ENCODE peak calls at places on chromosomes 3 and 15, in five cellular contexts. Z is cardiac fibroblast, V is fibroblast of mammary gland, H is lower leg skin, E is HL-60. W is an unnamed sample.

GRCh38 chr15:92273286-92273685 is 120.4 kb upstream of the ST8SIA2 start:
- DNase-seq in Z (no peak), V (no peak), H (no peak), E (no peak), W (no peak)

GRCh38 chr3:65714138-65714537 is 324.6 kb downstream of the MAGI1 start:
- DNase-seq in Z (peak), V (peak), H (no peak), E (no peak), W (peak)

GRCh38 chr15:71290002-71290401 is 174.7 kb downstream of the THSD4 start:
- DNase-seq in Z (no peak), V (no peak), H (no peak), E (no peak), W (no peak)

GRCh38 chr15:55194246-55194645 is 2.5 kb downstream of the RSL24D1 start:
- DNase-seq in Z (no peak), V (peak), H (no peak), E (no peak), W (no peak)

GRCh38 chr3:52827866-52828376 is 2.6 kb downstream of the ITIH4 start:
- DNase-seq in Z (no peak), V (no peak), H (no peak), E (no peak), W (no peak)

GRCh38 chr15:50506121-50506520 is 40.3 kb downstream of the USP50 start:
- DNase-seq in Z (no peak), V (no peak), H (no peak), E (no peak), W (no peak)

GRCh38 chr15:73389971-73390544 is 21.3 kb upstream of the HCN4 start:
- DNase-seq in Z (no peak), V (peak), H (no peak), E (no peak), W (no peak)

GRCh38 chr15:73985101-73985873 is 6.8 kb downstream of the STOML1 start:
- DNase-seq in Z (no peak), V (peak), H (no peak), E (no peak), W (peak)

GRCh38 chr3:47475029-47475569 is 642 bp downstream of the SCAP start:
- DNase-seq in Z (no peak), V (peak), H (no peak), E (no peak), W (peak)

GRCh38 chr3:136332776-136333175 is 82.6 kb downstream of the PCCB start:
- DNase-seq in Z (peak), V (peak), H (no peak), E (no peak), W (peak)

GRCh38 chr15:90553248-90553745 is 23.6 kb downstream of the CRTC3 start:
- DNase-seq in Z (peak), V (peak), H (peak), E (no peak), W (peak)

GRCh38 chr3:111368061-111368460 is 173.9 kb upstream of the CD96 start:
- DNase-seq in Z (no peak), V (no peak), H (no peak), E (no peak), W (peak)

GRCh38 chr3:47885168-47885567 is 82.2 kb downstream of the DHX30 start:
- DNase-seq in Z (no peak), V (no peak), H (no peak), E (no peak), W (no peak)

GRCh38 chr3:117751691-117752090 is 1042.1 kb downstream of the TUSC7 start:
- DNase-seq in Z (no peak), V (no peak), H (no peak), E (no peak), W (no peak)

GRCh38 chr15:40854161-40854560 is 10.3 kb downstream of the SPINT1 start:
- DNase-seq in Z (no peak), V (no peak), H (no peak), E (no peak), W (no peak)

GRCh38 chr3:96347289-96347688 is 467.1 kb upstream of the EPHA6 start:
- DNase-seq in Z (no peak), V (no peak), H (no peak), E (no peak), W (no peak)

GRCh38 chr15:29138260-29138659 is 131.4 kb downstream of the NSMCE3 start:
- DNase-seq in Z (no peak), V (no peak), H (no peak), E (no peak), W (no peak)

GRCh38 chr3:182814419-182815160 is 21.3 kb downstream of the ATP11B start:
- DNase-seq in Z (no peak), V (peak), H (no peak), E (no peak), W (no peak)

DNA sequence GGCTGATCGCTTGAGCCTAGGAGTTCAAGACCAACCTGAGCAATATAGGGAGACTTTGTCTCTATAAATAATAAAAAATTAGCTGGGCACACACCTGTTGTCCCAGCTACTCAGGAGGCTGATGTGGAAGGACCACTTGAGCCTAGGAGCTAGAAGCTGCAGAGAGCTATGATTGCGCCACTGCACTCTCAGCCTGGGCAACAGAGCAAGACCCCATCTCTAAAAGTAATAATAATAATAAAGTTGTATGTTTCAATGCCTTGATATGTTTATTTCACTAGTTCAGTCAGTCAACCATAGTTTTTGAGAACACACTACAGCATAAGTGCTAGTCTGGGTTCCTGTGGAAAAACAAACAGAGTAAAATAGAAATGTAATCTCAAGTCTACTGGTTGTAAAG is 36.5 kb downstream of the IGF2BP2 start:
- DNase-seq in Z (no peak), V (no peak), H (no peak), E (no peak), W (no peak)
- H3K4me3 ChIP-seq in Z (no peak), V (no peak), H (no peak), E (no peak), W (no peak)

DNA sequence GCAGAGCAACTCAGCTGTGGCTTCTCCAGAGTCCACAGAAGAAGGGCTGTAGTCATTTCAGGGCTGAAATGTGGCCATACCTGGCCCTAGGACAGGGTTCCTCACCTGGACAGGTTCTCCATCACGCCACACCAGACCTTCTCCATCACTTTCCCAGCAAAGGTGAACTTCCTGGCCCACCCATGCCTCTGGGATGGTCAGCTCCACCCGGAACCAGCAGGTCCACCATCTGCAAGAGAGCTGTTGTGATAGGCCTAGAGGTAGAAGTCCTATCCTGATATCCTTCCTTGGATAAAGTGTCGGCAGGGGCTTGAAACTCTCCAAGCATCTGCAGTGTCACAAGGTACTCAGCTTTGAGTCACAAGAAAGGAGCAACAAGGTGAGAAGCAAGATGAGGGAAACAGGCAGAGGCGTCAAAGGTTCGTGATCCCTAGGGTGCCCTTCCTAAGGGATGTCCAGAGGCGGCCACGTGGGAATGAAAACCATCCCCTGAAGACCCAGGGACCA is 948 bp downstream of the MAN2C1 start:
- DNase-seq in Z (no peak), V (no peak), H (no peak), E (no peak), W (no peak)
- TF ChIP-seq CTCF in Z (no peak), V (no peak), H (peak), E (no peak), W (no peak)

DNA sequence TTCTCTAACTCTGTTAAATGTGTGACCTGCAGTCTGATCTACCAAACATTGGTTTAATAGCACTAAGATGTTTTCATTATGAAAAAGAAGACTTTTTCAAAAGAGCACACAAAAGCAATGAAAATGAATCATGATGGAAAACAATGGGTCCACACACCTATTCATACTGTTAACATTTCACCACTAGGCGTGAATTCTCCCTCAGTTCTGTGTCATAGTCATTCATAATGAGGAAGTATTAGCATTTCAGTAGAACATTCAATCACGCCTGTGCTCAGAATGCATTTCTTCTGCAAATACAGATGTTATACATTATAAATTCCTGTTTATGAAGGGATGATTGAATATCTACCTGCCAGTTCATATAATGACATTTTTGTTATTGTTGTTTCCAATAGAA is 35.9 kb downstream of the EIF4E3 start:
- DNase-seq in Z (no peak), V (no peak), H (no peak), E (no peak), W (no peak)
- H3K4me3 ChIP-seq in Z (no peak), V (no peak), H (no peak), E (no peak), W (no peak)

DNA sequence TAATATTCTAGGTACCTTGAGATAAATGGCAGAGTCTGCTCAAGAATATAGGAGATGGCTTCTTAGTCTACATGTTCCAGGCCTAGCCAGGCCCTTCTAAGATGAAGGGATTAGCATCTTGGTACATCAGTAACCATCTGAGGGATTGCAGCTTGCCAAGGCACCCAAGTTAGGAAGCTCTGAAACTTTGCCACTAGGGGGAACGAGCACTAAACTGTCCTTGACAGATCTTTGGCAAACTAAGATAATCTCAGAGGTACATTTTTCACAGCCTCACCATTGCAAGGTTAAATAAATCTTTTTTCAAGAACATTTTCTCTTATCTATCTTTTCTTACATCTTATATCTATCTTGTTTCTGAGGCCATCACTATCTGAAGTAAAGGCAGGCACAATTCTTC is 351.2 kb downstream of the RAP2B start:
- DNase-seq in Z (peak), V (peak), H (no peak), E (no peak), W (peak)
- TF ChIP-seq CTCF in Z (peak), V (peak), H (no peak), E (no peak), W (peak)

DNA sequence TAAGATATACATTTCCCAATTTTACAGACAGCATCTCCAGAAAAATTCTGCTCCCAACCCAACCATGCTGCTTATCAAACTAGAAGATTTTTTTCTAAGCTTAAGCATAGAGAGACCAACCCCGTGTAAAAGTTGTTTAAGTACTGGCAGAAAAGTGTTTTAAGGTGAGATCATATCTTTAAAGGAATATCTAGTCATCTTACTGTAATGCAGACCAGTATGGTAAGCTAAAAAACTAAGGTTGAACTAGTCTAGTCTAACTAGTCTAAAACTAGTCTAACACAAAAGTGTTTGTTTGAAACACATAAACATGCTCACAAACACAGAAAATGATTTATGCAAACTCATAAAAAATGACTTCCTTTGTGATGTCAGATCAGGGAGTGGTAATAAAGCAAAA is 10.2 kb downstream of the MYO5A start:
- DNase-seq in Z (no peak), V (no peak), H (no peak), E (no peak), W (no peak)
- H3K4me3 ChIP-seq in Z (no peak), V (no peak), H (no peak), E (no peak), W (no peak)

GRCh38 chr3:151265866-151266265 is 12.5 kb downstream of the P2RY14 start:
- DNase-seq in Z (no peak), V (no peak), H (no peak), E (peak), W (no peak)
- TF ChIP-seq CTCF in Z (no peak), V (no peak), H (no peak), E (no peak), W (no peak)

DNA sequence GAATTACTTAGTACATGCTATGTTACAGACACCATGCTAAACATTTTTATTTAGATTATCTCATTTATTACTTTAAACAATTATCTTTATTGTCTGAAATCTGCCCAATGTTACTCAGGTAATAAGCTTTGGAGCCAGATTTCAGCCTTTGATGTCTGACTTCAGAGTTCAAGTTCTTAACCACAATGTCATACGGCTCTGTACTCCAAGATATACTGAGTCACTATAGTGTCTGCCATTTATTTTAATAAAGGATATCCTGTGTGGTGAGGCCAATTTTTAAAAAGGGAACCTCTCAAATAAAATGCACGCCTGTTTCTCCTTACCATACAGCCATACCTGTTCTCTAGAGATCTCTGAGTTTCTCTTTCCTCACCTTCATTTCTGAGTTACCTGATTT is 193.1 kb downstream of the EPHA3 start:
- DNase-seq in Z (no peak), V (peak), H (no peak), E (no peak), W (no peak)
- H3K4me3 ChIP-seq in Z (no peak), V (no peak), H (no peak), E (no peak), W (no peak)

GRCh38 chr3:126746395-126747177 is 42.5 kb downstream of the CHCHD6 start:
- DNase-seq in Z (peak), V (peak), H (no peak), E (no peak), W (peak)
- TF ChIP-seq CTCF in Z (peak), V (no peak), H (no peak), E (no peak), W (no peak)

DNA sequence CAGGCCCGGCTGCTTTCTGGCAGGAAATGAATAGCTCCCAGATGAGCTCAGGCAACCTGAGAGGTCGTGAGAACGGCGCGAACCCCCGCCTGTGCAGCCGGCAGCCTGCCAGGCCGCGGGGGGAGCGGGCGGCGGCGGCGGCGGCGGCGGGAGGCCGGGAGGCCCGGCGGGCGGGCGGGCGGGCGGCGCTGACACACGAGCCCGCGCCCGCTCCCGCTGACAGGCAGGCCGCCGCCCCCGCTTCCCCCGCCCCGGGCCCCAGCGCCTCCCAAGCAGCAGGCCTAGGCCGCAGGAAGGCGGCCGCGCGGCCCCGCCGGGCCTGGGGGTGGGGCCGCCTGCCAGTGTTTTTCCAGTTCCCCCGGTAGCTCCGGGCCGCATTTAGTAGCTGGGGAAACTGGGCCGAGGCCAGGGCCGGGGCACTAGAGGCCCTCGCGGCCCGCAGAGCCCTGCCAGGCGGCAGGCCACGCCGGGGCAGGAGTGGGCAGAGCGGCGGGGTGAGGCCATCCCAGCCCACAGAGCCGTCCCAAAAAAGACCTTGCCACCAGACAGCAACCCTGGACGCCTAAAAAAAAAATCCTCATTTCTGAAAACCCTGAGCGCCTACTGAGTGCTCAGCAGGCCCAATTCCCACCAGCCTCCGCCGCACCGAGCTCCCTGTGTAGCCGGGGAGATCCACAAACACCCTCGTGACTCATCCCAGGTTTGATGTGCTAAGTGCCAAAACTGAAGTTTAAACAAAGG is 5.6 kb downstream of the HES1 start:
- DNase-seq in Z (peak), V (peak), H (peak), E (peak), W (peak)
- H3K4me3 ChIP-seq in Z (no peak), V (peak), H (no peak), E (peak), W (peak)

W was measured in AG10803.